ENCODE peak calls at places on chromosomes 2 and 18, in nine cellular contexts. W, P, K, O, S, B, Q, D and Y are unnamed samples.

GRCh38 chr2:198788676-198789075 is 669.1 kb downstream of the SATB2 start:
- DNase-seq in W (no peak), P (no peak), K (no peak), O (no peak), S (no peak), B (no peak), Q (no peak), D (no peak), Y (no peak)

GRCh38 chr2:17754773-17755425 is 961 bp downstream of the GEN1 start:
- DNase-seq in W (no peak), P (no peak), K (no peak), O (no peak), S (no peak), B (no peak), Q (no peak), D (no peak), Y (no peak)

GRCh38 chr2:219581346-219581745 is 9.2 kb downstream of the INHA start:
- DNase-seq in W (no peak), P (no peak), K (no peak), O (no peak), S (no peak), B (no peak), Q (no peak), D (no peak), Y (no peak)

GRCh38 chr2:107712857-107713256 is 113.8 kb upstream of the RGPD4 start:
- DNase-seq in W (no peak), P (no peak), K (no peak), O (no peak), S (no peak), B (no peak), Q (no peak), D (no peak), Y (peak)

GRCh38 chr2:47650001-47650535 is 132.9 kb upstream of the MSH6 start:
- DNase-seq in W (peak), P (no peak), K (no peak), O (no peak), S (no peak), B (no peak), Q (no peak), D (no peak), Y (no peak)

GRCh38 chr18:8095947-8096570 is 513.2 kb upstream of the RAB12 start:
- DNase-seq in W (no peak), P (no peak), K (no peak), O (no peak), S (no peak), B (no peak), Q (no peak), D (no peak), Y (no peak)

GRCh38 chr18:49837889-49838288 is 24.6 kb upstream of the ACAA2 start:
- DNase-seq in W (no peak), P (no peak), K (no peak), O (no peak), S (no peak), B (no peak), Q (no peak), D (no peak), Y (no peak)

GRCh38 chr18:36460854-36461253 is 163.3 kb downstream of the FHOD3 start:
- DNase-seq in W (no peak), P (no peak), K (no peak), O (no peak), S (no peak), B (no peak), Q (no peak), D (no peak), Y (no peak)

GRCh38 chr2:18883626-18884456 is 294.5 kb upstream of the NT5C1B start:
- DNase-seq in W (no peak), P (peak), K (no peak), O (no peak), S (no peak), B (no peak), Q (no peak), D (no peak), Y (no peak)

GRCh38 chr18:45997689-45998088 is 30.6 kb upstream of the EPG5 start:
- DNase-seq in W (no peak), P (no peak), K (peak), O (no peak), S (peak), B (no peak), Q (no peak), D (no peak), Y (peak)

GRCh38 chr2:129806317-129806716 is 173.1 kb upstream of the RAB6C start:
- DNase-seq in W (no peak), P (no peak), K (no peak), O (no peak), S (no peak), B (no peak), Q (no peak), D (no peak), Y (no peak)